ENCODE peak calls at places on chromosomes 4 and X, in six cellular contexts. Y is SK-N-SH, Q is neural progenitor cell, Z is heart right ventricle, D is sigmoid colon, K is PC-9. H is an unnamed sample. For H3K4me1, the result is how much of the 10 kb centered on the place peaks cover.

GRCh38 chrX:24506082-24506481 is 41.0 kb downstream of the PDK3 start:
- DNase-seq in Y (no peak), Q (no peak), Z (no peak), D (no peak), K (peak), H (no peak)

GRCh38 chrX:91122141-91122540 is 312.5 kb upstream of the PABPC5 start:
- DNase-seq in Y (no peak), Q (no peak), Z (no peak), D (no peak), K (no peak), H (no peak)

GRCh38 chr4:88841635-88842034 is 144.0 kb upstream of the NAP1L5 start:
- DNase-seq in Y (no peak), Q (no peak), Z (no peak), D (no peak), K (no peak), H (no peak)

GRCh38 chr4:122673252-122673651 is 52.4 kb upstream of the IL21 start:
- DNase-seq in Y (no peak), Q (peak), Z (no peak), D (no peak), K (no peak), H (no peak)

GRCh38 chr4:153024466-153024865 is 88.3 kb downstream of the FHDC1 start:
- DNase-seq in Y (no peak), Q (no peak), Z (no peak), D (no peak), K (no peak), H (no peak)

GRCh38 chrX:109848451-109849050 is 115.5 kb upstream of the ACSL4 start:
- DNase-seq in Y (peak), Q (peak), Z (no peak), D (no peak), K (no peak), H (no peak)

GRCh38 chrX:23811135-23811781 is 28.3 kb downstream of the SAT1 start:
- DNase-seq in Y (no peak), Q (no peak), Z (peak), D (no peak), K (no peak), H (no peak)

GRCh38 chr4:147340111-147340510 is 140.8 kb upstream of the EDNRA start:
- DNase-seq in Y (no peak), Q (no peak), Z (no peak), D (no peak), K (no peak), H (no peak)

GRCh38 chr4:89954906-89955305 is 60.3 kb downstream of the MMRN1 start:
- DNase-seq in Y (no peak), Q (no peak), Z (no peak), D (no peak), K (no peak), H (no peak)

GRCh38 chrX:138945219-138945618 is 233.7 kb upstream of the FGF13 start:
- DNase-seq in Y (no peak), Q (no peak), Z (no peak), D (no peak), K (peak), H (no peak)

GRCh38 chr4:81351653-81352455 is 119.9 kb downstream of the RASGEF1B start:
- DNase-seq in Y (peak), Q (peak), Z (peak), D (peak), K (peak), H (peak)

GRCh38 chrX:19904778-19905367 is 17.5 kb upstream of the SH3KBP1 start:
- DNase-seq in Y (peak), Q (peak), Z (peak), D (no peak), K (peak), H (no peak)

GRCh38 chrX:7444967-7445366 is 297.0 kb upstream of the PUDP start:
- DNase-seq in Y (no peak), Q (no peak), Z (no peak), D (no peak), K (peak), H (no peak)

GRCh38 chr4:115219315-115219840 is 106.0 kb upstream of the NDST4 start:
- DNase-seq in Y (no peak), Q (no peak), Z (no peak), D (no peak), K (no peak), H (no peak)

GRCh38 chr4:75232546-75232945 is 281.7 kb downstream of the RCHY1 start:
- DNase-seq in Y (no peak), Q (no peak), Z (no peak), D (no peak), K (no peak), H (no peak)

GRCh38 chr4:126611900-126612299 is 1020.9 kb upstream of the INTU start:
- DNase-seq in Y (no peak), Q (no peak), Z (no peak), D (no peak), K (no peak), H (no peak)

GRCh38 chrX:3713937-3714434 is 537 bp upstream of the PRKX start:
- DNase-seq in Y (peak), Q (peak), Z (no peak), D (no peak), K (no peak), H (no peak)

GRCh38 chr4:2808001-2808400 is 15.1 kb downstream of the SH3BP2 start:
- DNase-seq in Y (no peak), Q (no peak), Z (no peak), D (no peak), K (no peak), H (no peak)
- H3K4me1 ChIP-seq in Y (under half), Q (under half), Z (half or more), D (under half), K (under half), H (under half)

DNA sequence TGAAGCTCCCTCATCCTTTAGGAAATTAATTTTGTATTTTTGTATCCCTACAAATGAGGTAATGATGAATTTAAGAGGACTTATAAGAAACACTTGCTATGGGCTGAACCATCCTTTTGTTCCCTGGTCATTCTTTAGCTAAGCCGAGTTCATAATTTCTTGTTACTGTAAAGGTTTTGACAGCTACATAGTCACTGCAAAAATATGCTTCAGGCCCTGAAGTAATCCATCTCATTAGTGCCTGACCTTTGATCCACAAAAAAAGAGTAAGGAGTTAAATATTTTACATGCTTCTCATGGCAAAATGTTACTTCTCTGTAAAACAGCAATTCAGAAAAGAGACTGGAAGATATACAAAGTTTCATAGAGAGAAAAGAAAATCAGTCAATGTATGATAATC is 290.6 kb upstream of the SLIT2 start:
- DNase-seq in Y (no peak), Q (no peak), Z (no peak), D (no peak), K (no peak), H (no peak)
- TF ChIP-seq CTCF in Y (no peak), Q (no peak), Z (no peak), D (no peak), K (no peak), H (no peak)

GRCh38 chrX:45761920-45762319 is 561.2 kb upstream of the DIPK2B start:
- DNase-seq in Y (no peak), Q (no peak), Z (no peak), D (no peak), K (no peak), H (no peak)

GRCh38 chrX:45767021-45767491 is 566.4 kb upstream of the DIPK2B start:
- DNase-seq in Y (no peak), Q (no peak), Z (no peak), D (no peak), K (no peak), H (no peak)

GRCh38 chrX:45762699-45763647 is 562.3 kb upstream of the DIPK2B start:
- DNase-seq in Y (no peak), Q (no peak), Z (no peak), D (no peak), K (no peak), H (no peak)

GRCh38 chrX:45765726-45766125 is 565.0 kb upstream of the DIPK2B start:
- DNase-seq in Y (no peak), Q (no peak), Z (no peak), D (no peak), K (no peak), H (no peak)

DNA sequence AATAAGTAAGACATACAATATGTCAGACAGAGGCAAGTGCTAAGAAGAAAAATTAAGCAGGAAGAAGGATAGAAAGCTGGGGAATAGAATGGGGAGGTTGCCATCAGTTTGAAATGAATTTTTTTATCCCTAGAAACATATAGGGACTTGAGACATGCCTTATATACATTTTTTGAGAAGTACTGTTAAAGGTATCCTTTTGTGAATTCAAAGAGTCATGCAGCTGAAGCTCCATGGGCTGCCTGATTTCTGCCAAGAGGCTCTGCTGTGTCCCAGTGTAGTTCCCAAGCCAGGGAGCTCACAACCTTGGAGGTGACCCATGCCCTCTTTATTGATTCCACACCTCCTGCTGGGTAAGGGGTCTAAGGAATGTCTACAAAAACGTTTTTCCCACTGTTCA is 564.6 kb upstream of the DIPK2B start:
- DNase-seq in Y (no peak), Q (no peak), Z (no peak), D (no peak), K (no peak), H (no peak)
- H3K4me1 ChIP-seq in Y (under half), Q (under half), Z (under half), D (under half), K (under half), H (under half)

GRCh38 chrX:9862525-9862924 is 76.3 kb downstream of the SHROOM2 start:
- DNase-seq in Y (no peak), Q (no peak), Z (no peak), D (no peak), K (peak), H (no peak)
- TF ChIP-seq CTCF in Y (no peak), Q (no peak), Z (no peak), D (no peak), K (no peak), H (no peak)

GRCh38 chr4:118282692-118283091 is 70.1 kb downstream of the PRSS12 start:
- DNase-seq in Y (no peak), Q (no peak), Z (no peak), D (no peak), K (no peak), H (no peak)
- H3K4me1 ChIP-seq in Y (under half), Q (under half), Z (under half), D (under half), K (under half), H (under half)

DNA sequence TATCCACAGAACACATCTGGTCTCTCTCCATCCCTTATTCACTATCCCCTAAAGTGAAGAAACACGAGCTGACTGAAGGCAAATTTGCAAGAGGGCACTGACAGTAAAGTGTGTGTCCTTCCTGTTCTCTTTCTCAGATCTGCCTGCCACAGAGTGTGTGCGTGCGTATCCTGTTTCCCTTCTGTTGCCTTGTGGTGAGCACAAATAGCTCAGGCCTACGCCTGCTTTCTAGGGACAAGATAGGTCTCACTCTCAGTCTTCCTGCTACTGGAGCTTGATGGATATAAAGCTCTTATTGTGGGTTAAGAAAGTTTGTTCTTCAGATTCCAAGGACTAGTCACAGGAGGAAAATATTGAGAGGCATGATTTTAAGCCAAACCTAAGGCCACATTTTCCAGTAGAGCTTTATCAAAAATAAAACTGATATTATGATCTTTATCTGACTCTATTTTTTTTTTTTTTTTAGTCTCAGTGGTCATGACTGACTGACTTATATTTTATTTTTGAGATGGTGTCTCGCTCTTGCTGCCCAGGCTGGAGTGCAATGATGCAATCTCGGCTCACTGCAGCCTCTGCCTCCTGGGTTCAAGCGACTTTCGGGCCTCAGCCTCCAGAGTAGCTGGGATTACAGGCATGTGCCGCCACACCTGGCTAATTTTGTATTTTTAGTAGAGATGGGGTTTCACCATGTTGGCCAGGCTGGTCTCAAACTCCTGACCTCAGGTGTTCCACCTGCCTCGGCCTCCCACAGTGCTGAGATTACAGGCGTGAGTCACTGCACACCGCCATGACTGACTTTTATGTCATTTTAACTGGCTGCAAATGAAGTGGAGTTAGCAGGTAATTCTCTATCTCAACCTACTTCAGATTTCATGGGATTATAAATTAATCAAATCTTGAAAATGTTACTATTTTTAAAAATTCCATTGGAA is 140.3 kb upstream of the SH3RF1 start:
- DNase-seq in Y (peak), Q (peak), Z (peak), D (no peak), K (peak), H (no peak)
- TF ChIP-seq CTCF in Y (no peak), Q (no peak), Z (no peak), D (no peak), K (no peak), H (no peak)

GRCh38 chrX:124260845-124261244 is 71.6 kb upstream of the TEX13D start:
- DNase-seq in Y (no peak), Q (no peak), Z (no peak), D (no peak), K (no peak), H (no peak)
- H3K4me1 ChIP-seq in Y (under half), Q (under half), Z (under half), D (under half), K (under half), H (under half)

GRCh38 chrX:144648788-144649187 is 598.5 kb upstream of the SPANXN1 start:
- DNase-seq in Y (no peak), Q (no peak), Z (no peak), D (no peak), K (no peak), H (no peak)
- TF ChIP-seq CTCF in Y (no peak), Q (no peak), Z (no peak), D (no peak), K (no peak), H (no peak)

DNA sequence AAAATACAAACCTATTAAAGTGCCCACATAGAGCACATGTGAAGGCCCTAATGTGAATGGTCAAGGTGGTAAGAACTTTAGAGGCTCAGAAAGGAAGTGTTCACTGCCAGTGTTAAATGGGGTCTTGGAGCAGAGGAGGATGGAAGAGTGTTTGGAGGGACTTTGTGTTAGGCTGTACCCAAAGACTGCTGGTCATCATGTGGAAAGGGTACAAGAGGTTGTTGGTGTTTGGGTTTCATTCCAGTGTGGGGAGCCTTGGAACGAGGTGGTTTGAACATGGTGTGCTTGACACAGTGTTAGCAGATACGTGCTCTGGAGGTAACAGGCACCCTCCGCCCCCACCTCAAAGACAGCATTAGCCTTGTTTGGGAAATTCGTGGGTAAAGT is 73.1 kb downstream of the RAPGEF2 start:
- DNase-seq in Y (no peak), Q (no peak), Z (no peak), D (no peak), K (no peak), H (no peak)
- H3K4me1 ChIP-seq in Y (under half), Q (under half), Z (under half), D (half or more), K (under half), H (under half)

GRCh38 chrX:69618803-69619202 is 2.9 kb downstream of the EDA start:
- DNase-seq in Y (peak), Q (peak), Z (peak), D (no peak), K (no peak), H (no peak)
- TF ChIP-seq CTCF in Y (peak), Q (peak), Z (peak), D (peak), K (peak), H (peak)

H was measured in breast epithelium.